ENCODE peak calls at places on chromosome 11, in four cellular contexts. P is HepG2, J is WTC11, F is K562. W is an unnamed sample.

GRCh38 chr11:128604723-128605122 is 17.4 kb upstream of the ETS1 start:
- DNase-seq in F (no peak), J (no peak), P (no peak), W (no peak)

GRCh38 chr11:453564-453963 is 3.5 kb downstream of the PTDSS2 start:
- DNase-seq in F (no peak), J (no peak), P (no peak), W (no peak)

GRCh38 chr11:17544181-17544622 is at the start of gene USH1C:
- DNase-seq in P (no peak), F (peak; percentile 63), J (peak; percentile 79), W (peak; percentile 91)

GRCh38 chr11:9138612-9139579 is 47.5 kb upstream of the SCUBE2 start:
- DNase-seq in P (peak; percentile 47), F (no peak), J (no peak), W (no peak)

GRCh38 chr11:32005786-32006406 is 85.0 kb upstream of the RCN1 start:
- DNase-seq in F (no peak), P (no peak), J (no peak), W (no peak)

GRCh38 chr11:62152245-62153086 is 28.7 kb downstream of the INCENP start:
- DNase-seq in P (no peak), F (no peak), J (no peak), W (no peak)

GRCh38 chr11:39724404-39724803 is 1735.0 kb downstream of the LRRC4C start:
- DNase-seq in F (no peak), P (no peak), J (no peak), W (peak; percentile 2)

GRCh38 chr11:111393585-111393984 is 14.5 kb upstream of the POU2AF1 start:
- DNase-seq in P (peak; percentile 27), F (no peak), J (no peak), W (no peak)

GRCh38 chr11:107770546-107770945 is 58.7 kb upstream of the SLN start:
- DNase-seq in P (no peak), F (no peak), J (no peak), W (no peak)

GRCh38 chr11:122769126-122769780 is 69.0 kb upstream of the CRTAM start:
- DNase-seq in J (no peak), F (no peak), P (no peak), W (no peak)

GRCh38 chr11:114102993-114103896 is 43.7 kb downstream of the ZBTB16 start:
- DNase-seq in J (no peak), F (no peak), P (peak; percentile 5), W (no peak)

GRCh38 chr11:80958414-80958813 is 1517.6 kb upstream of the TENM4 start:
- DNase-seq in J (no peak), F (no peak), P (no peak), W (no peak)

GRCh38 chr11:2940930-2941821 is 12.0 kb upstream of the PHLDA2 start:
- DNase-seq in F (no peak), P (no peak), J (no peak), W (no peak)

GRCh38 chr11:125892071-125892470 is 4.6 kb downstream of the HYLS1 start:
- DNase-seq in P (no peak), F (no peak), J (no peak), W (no peak)

GRCh38 chr11:110833033-110833484 is 120.8 kb upstream of the ARHGAP20 start:
- DNase-seq in J (no peak), F (no peak), P (no peak), W (no peak)

GRCh38 chr11:95939091-95939490 is 15.2 kb upstream of the MTMR2 start:
- DNase-seq in F (no peak), P (no peak), J (no peak), W (no peak)

GRCh38 chr11:81658722-81659121 is 1074.9 kb downstream of the FAM181B start:
- DNase-seq in F (no peak), J (peak; percentile 31), P (peak; percentile 20), W (peak; percentile 29)

GRCh38 chr11:77517753-77518152 is 43.9 kb upstream of the PAK1 start:
- DNase-seq in F (no peak), J (no peak), P (no peak), W (no peak)

GRCh38 chr11:108199446-108200321 is 22.8 kb downstream of the NPAT start:
- DNase-seq in J (no peak), P (no peak), F (peak; percentile 77), W (no peak)

DNA sequence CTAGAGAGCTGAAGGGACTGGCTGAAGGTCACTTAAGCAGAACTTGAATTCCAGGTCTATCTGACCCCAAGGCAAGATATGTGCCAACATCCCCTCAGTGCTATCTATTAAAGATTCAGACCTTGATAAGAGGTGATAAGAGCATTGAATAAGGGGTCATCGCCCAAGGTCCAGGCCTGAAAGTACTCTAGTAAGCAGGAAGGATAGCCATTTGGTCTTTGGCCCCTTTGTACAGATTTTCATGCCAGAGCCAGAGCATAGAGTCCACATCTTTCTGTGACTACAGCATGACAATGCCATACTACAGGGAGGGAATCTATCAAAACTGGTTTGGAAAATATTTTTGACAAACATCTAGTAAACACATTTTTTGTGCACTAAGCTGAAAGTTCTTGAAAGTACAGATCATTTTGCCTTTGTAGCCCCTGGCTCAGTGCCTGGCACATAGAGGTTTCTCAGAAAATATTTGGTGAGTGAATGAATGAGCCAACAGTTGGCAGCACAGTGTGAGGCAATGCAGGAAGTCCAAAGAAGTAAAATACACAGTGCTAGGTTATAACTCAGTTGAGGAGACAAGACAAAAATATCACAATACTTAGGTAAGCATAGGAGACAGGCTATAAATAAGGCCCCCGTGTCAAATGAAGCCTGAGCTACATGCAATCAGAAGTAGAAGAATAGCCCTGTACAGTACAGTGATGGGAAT is 15.1 kb upstream of the RRAS2 start:
- DNase-seq in P (peak; percentile 38), J (no peak), F (no peak), W (no peak)
- TF ChIP-seq ELF4 in P (no peak), J (no peak), F (no peak), W (no peak)

DNA sequence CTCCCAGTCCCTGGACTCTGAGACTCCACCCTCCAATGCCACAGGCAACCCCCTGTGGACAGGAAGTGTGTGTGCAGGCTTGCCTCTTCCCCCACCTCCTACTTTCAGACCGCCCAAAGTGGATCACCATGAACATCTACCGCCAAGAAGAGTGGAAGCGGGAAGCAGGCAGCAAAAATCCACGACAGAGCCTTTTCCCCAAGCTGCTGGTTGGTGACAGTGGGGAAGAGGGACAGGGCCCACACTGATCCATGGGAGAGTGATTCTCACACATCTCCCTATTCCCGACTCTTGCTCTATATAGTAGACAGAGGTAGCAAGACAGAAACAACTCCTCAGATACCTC is 53.4 kb upstream of the SPATA19 start:
- DNase-seq in J (no peak), P (no peak), F (no peak), W (no peak)
- TF ChIP-seq ELF4 in J (no peak), P (no peak), F (no peak), W (no peak)

DNA sequence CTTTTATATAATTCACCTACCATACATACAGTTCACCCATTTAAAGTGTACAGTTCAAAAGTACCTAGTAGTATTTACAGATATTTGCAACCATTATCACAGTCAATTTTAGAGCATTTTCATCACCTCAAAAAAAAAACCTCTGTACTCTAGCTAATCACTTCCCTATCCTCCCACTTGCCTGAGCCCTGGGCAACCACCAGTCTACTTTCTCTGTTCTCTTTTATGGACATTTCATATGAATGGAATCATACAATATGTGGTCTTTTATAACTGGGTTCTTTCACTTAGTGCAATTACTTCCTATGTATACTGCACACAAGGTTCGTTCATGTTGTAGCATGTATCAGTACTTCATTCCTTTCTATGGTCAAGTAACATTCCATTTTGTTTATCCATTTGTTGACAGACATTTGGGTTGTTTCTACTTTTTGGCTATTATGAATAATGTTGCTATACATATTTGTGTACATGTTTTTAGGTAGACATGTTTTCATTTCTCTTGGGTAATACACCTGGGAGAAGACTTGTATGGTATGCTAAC is 17.8 kb upstream of the NEU3 start:
- DNase-seq in F (no peak), J (no peak), P (no peak), W (no peak)
- TF ChIP-seq ELF4 in F (no peak), J (no peak), P (no peak), W (no peak)

DNA sequence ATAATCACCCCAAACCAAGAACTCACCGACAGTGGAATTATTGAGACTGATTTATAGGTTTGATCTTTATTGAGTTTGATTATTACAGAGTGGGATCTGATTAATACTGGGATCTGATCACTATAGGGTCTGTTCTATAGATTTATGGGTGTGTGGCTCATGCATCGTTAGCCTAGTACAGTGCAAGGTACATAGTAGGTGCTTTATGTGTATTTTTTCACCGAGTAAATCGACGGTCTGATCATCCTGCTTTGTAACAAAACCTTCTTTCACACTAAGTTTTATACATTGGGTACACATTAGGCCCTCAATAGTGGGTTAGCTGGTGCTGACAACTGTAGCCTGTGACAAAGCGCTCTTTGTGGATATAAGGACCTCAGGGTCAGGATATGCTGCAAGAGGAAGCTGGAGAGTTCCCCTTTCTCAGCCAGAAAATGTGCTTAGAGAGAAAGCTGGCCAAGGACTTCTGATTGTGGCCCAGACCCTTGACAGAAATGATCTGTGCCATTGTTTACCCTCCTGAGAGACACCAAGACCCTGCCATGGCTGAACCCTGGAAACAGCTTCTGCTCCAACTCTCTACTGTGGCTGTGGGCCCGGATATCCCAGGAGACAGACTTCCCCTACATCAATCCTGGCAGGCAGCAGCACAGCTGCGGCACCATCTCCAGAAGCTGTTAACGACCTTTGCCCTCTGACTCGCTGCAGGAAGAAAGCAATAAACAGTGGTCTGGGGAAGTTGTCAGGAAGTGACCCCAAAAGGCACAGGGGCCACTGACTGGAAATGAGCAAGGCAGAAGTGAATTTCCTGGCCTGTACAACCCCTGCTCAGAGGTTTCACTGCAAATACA is 16.1 kb upstream of the TPP1 start:
- DNase-seq in F (peak; percentile 70), P (peak; percentile 40), J (no peak), W (no peak)
- TF ChIP-seq ELF4 in F (no peak), P (no peak), J (no peak), W (no peak)

GRCh38 chr11:20159680-20160381 is 444 bp downstream of the DBX1 start:
- DNase-seq in P (no peak), F (no peak), J (peak; percentile 44), W (no peak)

GRCh38 chr11:20160425-20161229 is at the start of gene DBX1:
- DNase-seq in J (no peak), P (no peak), F (no peak), W (no peak)

GRCh38 chr11:20156876-20157613 is 3.2 kb downstream of the DBX1 start:
- DNase-seq in J (peak; percentile 39), F (no peak), P (no peak), W (no peak)

GRCh38 chr11:20157768-20158167 is 2.5 kb downstream of the DBX1 start:
- DNase-seq in J (no peak), F (no peak), P (no peak), W (no peak)

DNA sequence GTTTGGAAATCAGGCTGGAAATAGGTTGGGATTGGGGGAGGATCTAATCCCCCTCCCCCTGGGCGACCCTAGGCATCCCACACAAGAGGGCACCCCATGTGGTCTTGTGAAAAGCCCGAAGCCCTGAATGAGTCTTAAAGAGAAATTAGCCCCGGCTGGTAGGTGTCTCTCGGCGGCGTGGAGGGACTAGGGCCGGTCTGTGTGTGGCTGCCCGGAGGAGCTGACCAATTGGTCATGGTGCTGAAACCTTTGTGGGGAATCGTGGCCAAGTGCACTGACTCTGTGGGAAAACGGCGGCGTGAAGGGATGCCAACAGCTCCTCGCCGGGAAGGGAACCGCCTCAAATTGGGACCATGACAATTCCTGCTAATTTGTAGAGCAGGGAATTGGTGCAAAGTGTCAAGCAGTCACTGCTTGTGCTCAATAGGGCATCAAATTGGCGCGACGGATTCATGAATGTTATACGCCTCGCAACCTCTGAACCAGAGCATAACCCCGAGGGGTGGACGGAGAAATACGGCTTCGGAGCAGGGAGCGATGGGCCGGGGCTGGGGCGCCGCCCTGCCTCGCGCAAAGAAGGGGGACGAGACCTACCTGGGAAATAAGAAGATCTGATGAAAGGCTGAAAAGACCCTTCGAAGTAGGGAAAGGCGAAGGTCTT is 1.5 kb downstream of the DBX1 start:
- DNase-seq in J (peak; percentile 81), P (peak; percentile 6), F (peak; percentile 57), W (peak; percentile 62)
- TF ChIP-seq ELF4 in J (no peak), P (no peak), F (no peak), W (no peak)